ENCODE peak calls at places on chromosomes 6 and 20, in five cellular contexts. Y is gastrocnemius medialis, K is A549, M is HCT116, Z is body of pancreas. X is an unnamed sample.

GRCh38 chr6:140082867-140083297 is 708.4 kb upstream of the CITED2 start:
- DNase-seq in K (no peak), Z (no peak), M (no peak), Y (no peak), X (no peak)

GRCh38 chr6:33162471-33162870 is 29.8 kb downstream of the COL11A2 start:
- DNase-seq in Z (no peak), Y (no peak), M (no peak), K (no peak), X (no peak)

GRCh38 chr6:34970962-34971361 is 81.9 kb downstream of the ANKS1A start:
- DNase-seq in K (no peak), M (no peak), Y (no peak), Z (no peak), X (no peak)

GRCh38 chr6:137311940-137312339 is 92.8 kb upstream of the IFNGR1 start:
- DNase-seq in M (no peak), Z (no peak), Y (no peak), K (no peak), X (no peak)

GRCh38 chr20:36439040-36439730 is 102.1 kb upstream of the MYL9 start:
- DNase-seq in Y (no peak), M (peak), K (peak), Z (peak), X (peak)

GRCh38 chr6:106163966-106164877 is 78.1 kb downstream of the PRDM1 start:
- DNase-seq in M (no peak), K (no peak), Z (no peak), Y (peak), X (peak)

GRCh38 chr20:21182832-21183563 is 57.1 kb downstream of the KIZ start:
- DNase-seq in Y (no peak), M (no peak), K (peak), Z (no peak), X (no peak)

GRCh38 chr6:127518710-127519468 is at the start of gene MTCL3:
- DNase-seq in Y (no peak), K (peak), M (no peak), Z (no peak), X (no peak)

GRCh38 chr6:87832025-87832825 is 130.2 kb upstream of the AKIRIN2 start:
- DNase-seq in K (peak), M (no peak), Y (no peak), Z (no peak), X (no peak)

GRCh38 chr6:26118999-26119398 is 31.8 kb downstream of the HFE start:
- DNase-seq in K (peak), Y (no peak), Z (no peak), M (peak), X (no peak)

DNA sequence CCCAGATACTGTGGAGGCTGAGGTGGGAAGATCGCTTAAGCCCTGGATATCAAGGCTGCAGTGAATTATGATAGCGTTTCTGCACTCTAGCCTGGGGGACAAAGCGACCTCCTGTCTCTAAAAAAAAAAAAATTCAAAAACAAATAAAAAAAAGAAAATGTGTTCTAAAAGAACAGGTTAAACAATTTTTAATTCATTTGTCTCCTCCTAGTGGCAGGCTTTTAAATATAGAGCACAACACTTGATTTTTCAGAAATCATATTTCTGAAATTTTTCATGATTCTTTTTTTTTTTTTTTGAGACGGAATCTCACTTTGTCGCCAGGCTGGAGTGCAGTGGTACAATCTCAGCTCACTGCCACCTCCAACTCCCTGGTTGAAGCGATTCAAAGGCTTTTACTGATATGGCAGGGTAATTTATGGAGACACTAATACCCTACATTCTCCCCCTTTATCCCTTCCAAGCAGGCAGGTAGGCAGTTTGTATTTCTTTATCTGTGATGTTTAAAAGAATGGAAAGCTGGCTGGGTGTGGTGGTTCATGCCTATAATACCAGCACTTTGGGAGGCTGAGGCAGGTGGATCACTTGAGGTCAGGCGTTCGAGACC is 8.7 kb upstream of the GTF3C6 start:
- DNase-seq in Y (no peak), M (peak), Z (no peak), K (peak), X (no peak)
- H3K4me3 ChIP-seq in Y (no peak), M (no peak), Z (no peak), K (no peak), X (no peak)

GRCh38 chr6:121771937-121772717 is 336.7 kb downstream of the GJA1 start:
- DNase-seq in K (no peak), Z (no peak), Y (no peak), M (no peak), X (no peak)
- TF ChIP-seq CTCF in K (no peak), Z (no peak), Y (no peak), M (no peak), X (no peak)

GRCh38 chr6:30556006-30556713 is at the start of gene GNL1:
- DNase-seq in Y (peak), M (peak), Z (peak), K (peak), X (peak)

GRCh38 chr6:30557683-30557981 is 537 bp downstream of the PRR3 start:
- DNase-seq in K (no peak), Y (no peak), Z (no peak), M (peak), X (peak)

GRCh38 chr6:30556964-30557682 is at the start of gene PRR3:
- DNase-seq in Y (peak), Z (peak), M (no peak), K (peak), X (peak)

GRCh38 chr6:30555428-30556005 is 772 bp downstream of the GNL1 start:
- DNase-seq in K (no peak), Y (peak), M (no peak), Z (peak), X (peak)

DNA sequence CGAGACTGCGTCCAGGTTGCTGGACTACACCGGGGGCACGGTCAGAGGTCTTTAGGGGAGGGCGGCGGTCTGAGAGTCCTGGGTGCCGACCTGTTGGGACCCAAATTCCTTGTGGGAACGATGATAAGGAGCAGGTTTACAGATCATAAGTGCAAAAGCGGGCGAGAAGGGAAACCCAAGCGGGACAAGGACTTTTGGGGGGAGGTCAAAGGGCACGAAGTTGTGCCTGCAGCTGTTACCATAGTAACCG is 350 bp upstream of the GNL1 start:
- DNase-seq in M (peak), Y (peak), K (no peak), Z (peak), X (peak)
- TF ChIP-seq POLR2A in M (peak), Y (no peak), K (no peak), Z (peak), X (no peak)

DNA sequence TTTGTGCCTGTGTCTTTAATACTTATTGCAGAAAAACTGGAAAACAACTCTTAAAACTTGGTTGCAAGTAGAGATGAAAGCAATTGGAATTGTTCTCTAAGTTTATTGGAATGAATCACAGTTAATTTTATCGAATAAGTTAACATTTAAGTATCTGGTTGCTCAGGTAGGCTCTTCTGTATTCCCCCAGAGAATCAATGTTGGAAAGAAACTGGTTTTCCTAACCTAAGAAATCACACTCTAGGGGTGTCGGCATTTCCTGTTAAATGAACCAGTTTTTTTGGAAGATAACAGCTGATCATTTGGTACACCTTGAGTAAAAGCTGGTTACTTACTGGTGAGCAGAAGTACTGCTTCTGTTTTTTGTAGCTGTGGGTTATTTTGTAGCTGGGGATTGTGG is 5.2 kb downstream of the TFAP2C start:
- DNase-seq in M (no peak), Y (no peak), Z (no peak), K (no peak), X (no peak)
- H3K4me3 ChIP-seq in M (no peak), Y (no peak), Z (no peak), K (no peak), X (no peak)

GRCh38 chr6:42404494-42404893 is 47.2 kb downstream of the TRERF1 start:
- DNase-seq in M (peak), Z (no peak), Y (no peak), K (peak), X (peak)

GRCh38 chr6:42402184-42402583 is 49.5 kb downstream of the TRERF1 start:
- DNase-seq in M (peak), K (no peak), Y (no peak), Z (no peak), X (peak)

GRCh38 chr6:42405025-42405424 is 46.7 kb downstream of the TRERF1 start:
- DNase-seq in M (no peak), K (no peak), Z (no peak), Y (no peak), X (peak)

GRCh38 chr6:42403831-42404230 is 47.9 kb downstream of the TRERF1 start:
- DNase-seq in Y (no peak), M (no peak), Z (no peak), K (no peak), X (no peak)

DNA sequence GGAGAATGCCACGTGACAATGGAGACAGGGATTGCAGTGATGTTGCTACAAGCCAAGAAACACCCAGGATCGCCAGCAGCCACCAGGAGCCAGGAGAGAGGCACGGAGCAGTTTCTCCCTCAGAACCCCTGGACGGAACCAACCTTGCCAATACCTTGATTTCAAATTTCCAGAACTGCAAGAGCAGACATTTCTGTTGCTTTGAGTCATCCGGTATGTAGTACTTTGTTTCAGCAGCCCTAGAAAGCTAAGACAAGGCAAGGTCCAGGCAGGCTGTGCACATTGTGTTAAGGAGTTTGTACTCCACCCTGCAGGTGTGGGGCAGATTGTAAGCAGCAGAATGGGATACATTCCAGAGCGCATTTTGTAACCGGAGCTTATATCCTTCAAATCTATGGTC is 48.3 kb downstream of the TRERF1 start:
- DNase-seq in K (no peak), Y (no peak), Z (no peak), M (no peak), X (no peak)
- TF ChIP-seq CTCF in K (no peak), Y (no peak), Z (no peak), M (no peak), X (no peak)

GRCh38 chr6:160995271-160995670 is 3.7 kb downstream of the MAP3K4 start:
- DNase-seq in Z (no peak), M (no peak), Y (no peak), K (no peak), X (no peak)

GRCh38 chr6:160992323-160993314 is 1.1 kb downstream of the MAP3K4 start:
- DNase-seq in M (peak), Z (peak), K (peak), Y (peak), X (peak)

GRCh38 chr6:160990847-160991410 is 640 bp upstream of the MAP3K4 start:
- DNase-seq in M (no peak), Y (no peak), K (no peak), Z (no peak), X (no peak)

GRCh38 chr6:160987265-160987664 is 4.3 kb upstream of the MAP3K4 start:
- DNase-seq in Y (no peak), Z (no peak), K (no peak), M (no peak), X (no peak)

DNA sequence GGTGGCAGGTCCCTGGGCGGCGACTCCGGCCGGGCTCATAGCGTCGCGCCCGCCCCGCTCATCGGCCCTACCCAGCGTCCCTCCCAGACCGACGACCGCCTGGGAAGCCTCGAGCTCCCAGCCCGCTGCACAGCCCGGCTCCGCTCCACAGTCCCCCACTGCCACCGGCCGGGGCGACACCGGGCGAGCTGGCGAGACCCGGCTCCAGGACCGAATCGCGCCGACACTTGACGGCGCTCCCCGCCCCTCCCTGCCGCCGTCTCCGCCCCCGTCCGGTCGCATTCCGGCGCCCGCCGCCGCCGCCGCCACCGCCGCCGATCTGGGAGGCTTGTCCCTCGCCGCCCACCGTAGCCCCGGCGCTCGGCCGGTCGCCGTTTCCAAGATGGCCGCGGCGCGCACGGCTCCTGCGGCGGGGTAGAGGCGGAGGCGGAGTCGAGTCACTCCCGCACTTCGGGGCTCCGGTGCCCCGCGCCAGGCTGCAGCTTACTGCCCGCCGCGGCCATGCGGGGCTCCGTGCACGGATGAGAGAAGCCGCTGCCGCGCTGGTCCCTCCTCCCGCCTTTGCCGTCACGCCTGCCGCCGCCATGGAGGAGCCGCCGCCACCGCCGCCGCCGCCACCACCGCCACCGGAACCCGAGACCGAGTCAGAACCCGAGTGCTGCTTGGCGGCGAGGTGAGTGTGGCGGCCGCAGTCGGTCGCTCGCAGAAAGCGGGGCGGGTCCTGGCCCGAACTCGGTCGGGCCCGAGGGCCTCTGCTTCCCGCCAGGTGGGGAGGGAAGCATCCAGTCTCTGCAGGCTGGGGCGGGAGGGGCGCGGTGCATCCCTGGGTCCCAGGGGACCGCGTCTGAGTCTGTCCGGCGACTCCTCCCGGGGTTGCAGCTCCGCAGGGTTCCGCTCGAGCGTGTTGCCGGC is at the start of gene MAP3K4:
- DNase-seq in M (peak), Y (peak), K (peak), Z (peak), X (peak)
- TF ChIP-seq POLR2A in M (no peak), Y (no peak), K (peak), Z (peak), X (no peak)

X was measured in lower leg skin.